ENCODE peak calls at places on chromosomes 7 and 10, in five cellular contexts. N is AG08396; U is T-helper 2 cell; R is activated effector memory CD4-positive, alpha-beta T cell treated with Interleukin-2 at 50 U/mL for 16 hours; F is fibroblast of the aortic adventitia. H is an unnamed sample.

GRCh38 chr10:81873932-81874816 is 820 bp upstream of the NRG3 start:
- DNase-seq in N (peak; percentile 13), U (no peak), R (no peak), F (no peak), H (peak; percentile 47)

GRCh38 chr7:71244023-71244422 is 112.1 kb downstream of the GALNT17 start:
- DNase-seq in N (no peak), U (no peak), R (no peak), F (no peak), H (no peak)

GRCh38 chr7:44463169-44463808 is 27.2 kb downstream of the NUDCD3 start:
- DNase-seq in N (no peak), U (no peak), R (no peak), F (peak; percentile 39), H (no peak)

GRCh38 chr10:131050162-131050766 is 261.3 kb downstream of the TCERG1L start:
- DNase-seq in N (no peak), U (no peak), R (no peak), F (no peak), H (no peak)

GRCh38 chr10:116431598-116431997 is 4.0 kb downstream of the PNLIPRP3 start:
- DNase-seq in N (no peak), U (no peak), R (no peak), F (no peak), H (no peak)

GRCh38 chr10:74585231-74586087 is 240.9 kb upstream of the KAT6B start:
- DNase-seq in N (no peak), U (no peak), R (peak; percentile 16), F (no peak), H (no peak)

GRCh38 chr7:115417662-115418061 is 495.8 kb downstream of the MDFIC start:
- DNase-seq in N (no peak), U (no peak), R (no peak), F (no peak), H (no peak)

GRCh38 chr7:157502701-157503111 is 165.9 kb downstream of the DNAJB6 start:
- DNase-seq in N (no peak), U (peak; percentile 32), R (peak; percentile 59), F (no peak), H (no peak)

GRCh38 chr10:122362621-122363020 is 11.9 kb upstream of the PLEKHA1 start:
- DNase-seq in N (no peak), U (no peak), R (no peak), F (peak; percentile 8), H (no peak)

GRCh38 chr10:103789141-103789540 is 66.2 kb downstream of the SH3PXD2A start:
- DNase-seq in N (no peak), U (no peak), R (no peak), F (no peak), H (no peak)

GRCh38 chr10:119364941-119365340 is 157.6 kb downstream of the GRK5 start:
- DNase-seq in N (no peak), U (no peak), R (no peak), F (peak; percentile 78), H (no peak)

GRCh38 chr10:43409385-43410109 is 561 bp upstream of the HNRNPF start:
- DNase-seq in N (no peak), U (peak; percentile 30), R (peak; percentile 68), F (no peak), H (no peak)

GRCh38 chr7:121116399-121116798 is 127.9 kb downstream of the CPED1 start:
- DNase-seq in N (no peak), U (no peak), R (no peak), F (no peak), H (peak; percentile 8)

GRCh38 chr10:48776528-48776927 is 91.9 kb downstream of the WDFY4 start:
- DNase-seq in N (no peak), U (no peak), R (no peak), F (no peak), H (no peak)

GRCh38 chr7:131011437-131011752 is 277.4 kb upstream of the KLF14 start:
- DNase-seq in N (no peak), U (no peak), R (no peak), F (no peak), H (no peak)

GRCh38 chr7:77157446-77157845 is 35.0 kb downstream of the CCDC146 start:
- DNase-seq in N (no peak), U (no peak), R (no peak), F (peak; percentile 47), H (no peak)

GRCh38 chr7:17546206-17546998 is 247.9 kb downstream of the AHR start:
- DNase-seq in N (no peak), U (no peak), R (no peak), F (peak; percentile 94), H (peak; percentile 35)

GRCh38 chr7:35596061-35596460 is 98.9 kb downstream of the HERPUD2 start:
- DNase-seq in N (peak; percentile 38), U (no peak), R (no peak), F (peak; percentile 31), H (peak; percentile 56)

GRCh38 chr10:43857206-43857952 is 208.7 kb upstream of the ZNF32 start:
- DNase-seq in N (peak; percentile 69), U (no peak), R (no peak), F (peak; percentile 97), H (peak; percentile 72)

GRCh38 chr10:126911301-126911700 is 6.1 kb downstream of the DOCK1 start:
- DNase-seq in N (no peak), U (no peak), R (no peak), F (no peak), H (no peak)

GRCh38 chr7:151415375-151416112 is 5.7 kb upstream of the WDR86 start:
- DNase-seq in N (no peak), U (no peak), R (no peak), F (peak; percentile 39), H (no peak)

GRCh38 chr7:123749537-123749857 is 694 bp upstream of the WASL start:
- DNase-seq in N (peak; percentile 68), U (no peak), R (no peak), F (peak; percentile 71), H (no peak)

GRCh38 chr7:150733734-150734095 is 3.5 kb upstream of the GIMAP5 start:
- DNase-seq in N (no peak), U (no peak), R (no peak), F (no peak), H (no peak)

GRCh38 chr10:4511559-4511958 is 314.4 kb upstream of the AKR1E2 start:
- DNase-seq in N (no peak), U (no peak), R (no peak), F (peak; percentile 71), H (peak; percentile 29)

H was measured in AG20443.